ENCODE peak calls at places on chromosomes 6 and 20, in six cellular contexts. A is prostate gland; B is psoas muscle; N is astrocyte; E is CD8-positive, alpha-beta T cell; V is PC-9. G is an unnamed sample. For H3K27me3, the result is how much of the 10 kb centered on the place peaks cover.

GRCh38 chr6:166286831-166287271 is 21.3 kb downstream of the PRR18 start:
- DNase-seq in A (no peak), B (peak), N (no peak), E (no peak), V (no peak), G (peak)

GRCh38 chr6:158031445-158032353 is 50.0 kb downstream of the SYNJ2 start:
- DNase-seq in A (no peak), B (peak), N (peak), E (peak), V (peak), G (peak)

GRCh38 chr20:2879148-2879547 is 5.9 kb downstream of the PTPRA start:
- DNase-seq in A (no peak), B (no peak), N (peak), E (no peak), V (no peak), G (peak)

GRCh38 chr6:44661221-44661609 is 273.7 kb downstream of the CDC5L start:
- DNase-seq in A (peak), B (no peak), N (peak), E (no peak), V (peak), G (peak)

GRCh38 chr6:44699851-44700250 is 312.3 kb downstream of the CDC5L start:
- DNase-seq in A (no peak), B (no peak), N (peak), E (no peak), V (no peak), G (no peak)

GRCh38 chr20:38231786-38232130 is 28.8 kb downstream of the KIAA1755 start:
- DNase-seq in A (no peak), B (peak), N (peak), E (no peak), V (no peak), G (no peak)

GRCh38 chr6:158799051-158799792 is 19.9 kb downstream of the EZR start:
- DNase-seq in A (peak), B (no peak), N (peak), E (no peak), V (no peak), G (no peak)

GRCh38 chr6:152356659-152357058 is 280.5 kb downstream of the SYNE1 start:
- DNase-seq in A (no peak), B (no peak), N (no peak), E (no peak), V (no peak), G (no peak)

GRCh38 chr20:39588148-39588757 is 626.1 kb downstream of the DHX35 start:
- DNase-seq in A (no peak), B (no peak), N (no peak), E (no peak), V (no peak), G (no peak)

GRCh38 chr20:52497731-52498130 is 306.2 kb upstream of the ZFP64 start:
- DNase-seq in A (no peak), B (no peak), N (peak), E (no peak), V (no peak), G (no peak)

GRCh38 chr20:768426-768978 is at the start of gene SLC52A3:
- DNase-seq in A (peak), B (no peak), N (no peak), E (no peak), V (peak), G (peak)

GRCh38 chr6:73632346-73632745 is 21.4 kb downstream of the SLC17A5 start:
- DNase-seq in A (no peak), B (no peak), N (no peak), E (no peak), V (no peak), G (no peak)

GRCh38 chr6:2938004-2938631 is 33.2 kb downstream of the SERPINB6 start:
- DNase-seq in A (no peak), B (no peak), N (no peak), E (no peak), V (no peak), G (no peak)

GRCh38 chr6:67606905-67607828 is 1027.9 kb upstream of the ADGRB3 start:
- DNase-seq in A (no peak), B (no peak), N (peak), E (no peak), V (no peak), G (no peak)

GRCh38 chr20:45589725-45590124 is 10.6 kb upstream of the WFDC8 start:
- DNase-seq in A (no peak), B (no peak), N (no peak), E (no peak), V (no peak), G (peak)

GRCh38 chr6:144895890-144896289 is 610.8 kb downstream of the UTRN start:
- DNase-seq in A (no peak), B (no peak), N (no peak), E (no peak), V (no peak), G (no peak)

GRCh38 chr6:28525496-28526039 is at the start of gene GPX5:
- DNase-seq in A (no peak), B (no peak), N (no peak), E (no peak), V (no peak), G (no peak)

GRCh38 chr6:28922841-28923317 is 906 bp downstream of the TRIM27 start:
- DNase-seq in A (peak), B (no peak), N (peak), E (peak), V (no peak), G (no peak)

GRCh38 chr6:12543953-12544352 is 172.6 kb upstream of the PHACTR1 start:
- DNase-seq in A (peak), B (no peak), N (peak), E (no peak), V (no peak), G (peak)

GRCh38 chr6:78810146-78810545 is 57.2 kb upstream of the IRAK1BP1 start:
- DNase-seq in A (peak), B (no peak), N (peak), E (no peak), V (peak), G (no peak)

GRCh38 chr6:164640946-164641345 is 668.5 kb downstream of the C6orf118 start:
- DNase-seq in A (no peak), B (no peak), N (no peak), E (no peak), V (no peak), G (no peak)

GRCh38 chr20:48965189-48965910 is 43.8 kb downstream of the ARFGEF2 start:
- DNase-seq in A (no peak), B (no peak), N (peak), E (no peak), V (no peak), G (no peak)

GRCh38 chr6:148044261-148044731 is 298.3 kb upstream of the SASH1 start:
- DNase-seq in A (no peak), B (no peak), N (peak), E (no peak), V (no peak), G (no peak)

GRCh38 chr6:37059344-37060194 is 54.1 kb downstream of the FGD2 start:
- DNase-seq in A (peak), B (peak), N (peak), E (no peak), V (peak), G (peak)

GRCh38 chr6:118029967-118030366 is 122.9 kb downstream of the SLC35F1 start:
- DNase-seq in A (no peak), B (no peak), N (no peak), E (no peak), V (no peak), G (no peak)

GRCh38 chr20:2387180-2387577 is 6.5 kb downstream of the TGM6 start:
- DNase-seq in A (no peak), B (no peak), N (no peak), E (no peak), V (peak), G (no peak)

GRCh38 chr6:12962995-12963394 is 246.4 kb downstream of the PHACTR1 start:
- DNase-seq in A (no peak), B (no peak), N (peak), E (no peak), V (no peak), G (no peak)

GRCh38 chr6:159084493-159085091 is 39.8 kb upstream of the TAGAP start:
- DNase-seq in A (no peak), B (no peak), N (peak), E (no peak), V (no peak), G (peak)

GRCh38 chr6:13924949-13925881 is at the start of gene RNF182:
- DNase-seq in A (no peak), B (no peak), N (no peak), E (peak), V (peak), G (no peak)

GRCh38 chr6:40963019-40963418 is 76.0 kb downstream of the UNC5CL start:
- DNase-seq in A (no peak), B (no peak), N (no peak), E (no peak), V (no peak), G (no peak)

GRCh38 chr6:88575536-88575935 is 387.9 kb downstream of the RNGTT start:
- DNase-seq in A (no peak), B (no peak), N (no peak), E (no peak), V (no peak), G (no peak)

GRCh38 chr20:31494131-31494530 is 19.0 kb downstream of the REM1 start:
- DNase-seq in A (no peak), B (no peak), N (no peak), E (no peak), V (peak), G (no peak)
- TF ChIP-seq CTCF in A (no peak), B (no peak), N (peak), E (no peak), V (peak), G (peak)

DNA sequence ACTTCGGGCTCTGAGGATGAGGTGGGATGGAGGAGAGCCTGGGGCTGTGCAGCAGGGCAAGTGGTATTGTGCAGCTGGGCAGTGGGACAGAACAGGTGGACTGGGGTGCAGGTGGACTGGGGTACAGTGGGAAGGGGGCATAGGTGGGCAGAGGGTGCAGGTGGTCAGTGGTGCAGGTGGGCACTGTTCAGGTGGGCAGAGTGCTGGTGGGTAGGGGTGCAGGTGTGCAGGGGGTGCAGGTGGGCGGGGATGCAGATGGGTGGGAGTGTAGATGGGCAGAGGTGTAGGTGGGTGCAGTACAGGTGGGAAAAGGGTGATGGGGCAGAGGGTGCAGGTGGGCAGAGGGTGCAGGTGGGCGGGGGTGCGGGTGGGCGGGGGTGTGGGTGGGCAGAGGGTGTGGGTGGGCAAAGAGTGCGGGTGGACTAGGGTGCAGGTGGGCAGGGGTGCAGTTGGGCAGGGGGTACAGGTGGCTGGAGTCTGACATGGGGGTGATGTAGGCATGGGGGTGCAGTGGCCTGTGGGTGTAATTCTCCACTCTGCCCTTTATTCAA is 20.4 kb downstream of the BHLHE23 start:
- DNase-seq in A (no peak), B (no peak), N (no peak), E (no peak), V (no peak), G (no peak)
- H3K27me3 ChIP-seq in A (under half), B (half or more), N (under half), E (under half), V (half or more), G (under half)

GRCh38 chr6:21599074-21599639 is 5.6 kb downstream of the SOX4 start:
- DNase-seq in A (no peak), B (no peak), N (no peak), E (no peak), V (no peak), G (no peak)
- H3K4me3 ChIP-seq in A (no peak), B (no peak), N (peak), E (no peak), V (peak), G (peak)

DNA sequence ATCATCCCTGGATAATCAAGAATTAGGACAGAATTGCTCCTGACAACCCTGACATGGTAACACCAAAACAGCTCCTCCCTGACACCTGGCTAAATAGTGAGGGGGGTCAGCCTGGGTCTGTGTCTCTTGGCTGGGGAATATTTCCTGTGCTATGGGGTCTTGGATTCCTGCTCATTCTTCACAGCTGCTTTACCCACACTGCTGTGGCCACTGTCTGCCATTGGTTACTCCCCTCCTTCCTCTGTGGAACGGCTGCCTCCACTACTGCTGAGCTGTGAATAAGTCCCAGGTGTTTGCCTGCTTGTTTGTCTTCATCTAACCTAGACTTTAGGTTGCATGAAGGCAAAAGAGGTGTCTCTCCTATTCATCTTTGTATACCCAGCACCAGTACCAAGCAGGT is 33.9 kb upstream of the TXLNB start:
- DNase-seq in A (no peak), B (no peak), N (no peak), E (no peak), V (no peak), G (no peak)
- TF ChIP-seq CTCF in A (no peak), B (no peak), N (no peak), E (no peak), V (no peak), G (no peak)

GRCh38 chr6:100468966-100469859 is 4.5 kb upstream of the SIM1 start:
- DNase-seq in A (no peak), B (no peak), N (no peak), E (no peak), V (no peak), G (no peak)
- H3K27me3 ChIP-seq in A (under half), B (under half), N (half or more), E (under half), V (under half), G (under half)

GRCh38 chr6:53297004-53297403 is 51.7 kb downstream of the ELOVL5 start:
- DNase-seq in A (no peak), B (no peak), N (no peak), E (no peak), V (no peak), G (no peak)
- H3K4me3 ChIP-seq in A (no peak), B (no peak), N (no peak), E (no peak), V (no peak), G (no peak)

GRCh38 chr6:34062815-34063214 is 83.1 kb downstream of the GRM4 start:
- DNase-seq in A (no peak), B (no peak), N (no peak), E (no peak), V (no peak), G (no peak)
- TF ChIP-seq CTCF in A (no peak), B (no peak), N (peak), E (no peak), V (peak), G (peak)

GRCh38 chr20:62222266-62222850 is 2.3 kb upstream of the HRH3 start:
- DNase-seq in A (no peak), B (no peak), N (no peak), E (no peak), V (no peak), G (no peak)
- H3K27me3 ChIP-seq in A (under half), B (half or more), N (under half), E (under half), V (half or more), G (half or more)